ENCODE peak calls at places on chromosome 9, in seven cellular contexts. U is GM13977, M is fibroblast of villous mesenchyme, D is Calu3, E is right lobe of liver, Z is suprapubic skin, G is GM20000. T is an unnamed sample.

GRCh38 chr9:133406480-133407307 is 11.1 kb downstream of the REXO4 start:
- DNase-seq in M (peak), Z (no peak), D (peak), E (peak), U (peak), G (peak), T (peak)

GRCh38 chr9:131480258-131480657 is 22.5 kb upstream of the POMT1 start:
- DNase-seq in E (no peak), G (no peak), Z (no peak), D (no peak), U (no peak), M (no peak), T (no peak)

GRCh38 chr9:70255521-70255920 is 3.3 kb upstream of the SMC5 start:
- DNase-seq in M (no peak), E (no peak), Z (no peak), G (no peak), U (no peak), D (no peak), T (no peak)

GRCh38 chr9:70883056-70883455 is 238.4 kb downstream of the TRPM3 start:
- DNase-seq in Z (no peak), E (no peak), U (no peak), M (no peak), D (no peak), G (no peak), T (no peak)

GRCh38 chr9:75197521-75197920 is 109.2 kb downstream of the OSTF1 start:
- DNase-seq in E (no peak), M (no peak), U (no peak), G (no peak), D (no peak), Z (no peak), T (no peak)

GRCh38 chr9:68808481-68808880 is 103.4 kb downstream of the PIP5K1B start:
- DNase-seq in E (no peak), Z (no peak), D (no peak), U (no peak), M (no peak), G (no peak), T (no peak)

GRCh38 chr9:112844771-112845542 is 45.7 kb downstream of the SLC46A2 start:
- DNase-seq in G (peak), U (peak), Z (peak), D (peak), M (peak), E (peak), T (peak)

GRCh38 chr9:18606281-18606680 is 132.3 kb downstream of the ADAMTSL1 start:
- DNase-seq in M (no peak), G (no peak), U (no peak), E (no peak), D (no peak), Z (no peak), T (no peak)

GRCh38 chr9:74804018-74804385 is 83.7 kb downstream of the TRPM6 start:
- DNase-seq in E (no peak), Z (no peak), M (no peak), U (no peak), D (no peak), G (no peak), T (no peak)

GRCh38 chr9:116468369-116468768 is 218.7 kb upstream of the TRIM32 start:
- DNase-seq in U (no peak), M (no peak), Z (no peak), D (no peak), G (no peak), E (no peak), T (no peak)

GRCh38 chr9:111983484-111983908 is 86.9 kb downstream of the UGCG start:
- DNase-seq in M (no peak), E (no peak), G (peak), Z (no peak), U (peak), D (no peak), T (peak)

GRCh38 chr9:6566409-6567139 is 79.0 kb downstream of the GLDC start:
- DNase-seq in Z (no peak), D (peak), U (no peak), E (no peak), M (peak), G (no peak), T (no peak)

GRCh38 chr9:93192721-93193372 is 8.9 kb downstream of the WNK2 start:
- DNase-seq in M (no peak), U (no peak), G (no peak), Z (no peak), E (no peak), D (no peak), T (no peak)

GRCh38 chr9:7489018-7489417 is 310.6 kb downstream of the DMAC1 start:
- DNase-seq in G (no peak), Z (no peak), E (peak), M (no peak), U (no peak), D (no peak), T (no peak)

GRCh38 chr9:89993678-89994630 is 389.1 kb downstream of the GADD45G start:
- DNase-seq in D (no peak), Z (no peak), E (peak), M (peak), U (no peak), G (no peak), T (no peak)

GRCh38 chr9:131228988-131229387 is 47.3 kb downstream of the FAM78A start:
- DNase-seq in E (no peak), M (peak), Z (no peak), D (no peak), U (no peak), G (no peak), T (no peak)

GRCh38 chr9:79974806-79975422 is 403.1 kb downstream of the TLE4 start:
- DNase-seq in Z (no peak), E (no peak), G (no peak), M (no peak), D (no peak), U (no peak), T (no peak)

GRCh38 chr9:7656648-7657047 is 142.9 kb downstream of the DMAC1 start:
- DNase-seq in M (no peak), U (no peak), Z (no peak), E (no peak), D (peak), G (no peak), T (no peak)

GRCh38 chr9:93107151-93107824 is 11.3 kb downstream of the CARD19 start:
- DNase-seq in D (no peak), Z (peak), U (no peak), E (no peak), M (no peak), G (no peak), T (no peak)

GRCh38 chr9:123081824-123082223 is 48.4 kb downstream of the GPR21 start:
- DNase-seq in M (peak), Z (no peak), E (no peak), U (no peak), D (peak), G (peak), T (no peak)

GRCh38 chr9:73838871-73839270 is 658.3 kb upstream of the RORB start:
- DNase-seq in M (no peak), Z (no peak), U (no peak), G (no peak), D (no peak), E (no peak), T (no peak)

GRCh38 chr9:129416831-129417604 is 203.9 kb downstream of the C9orf50 start:
- DNase-seq in G (no peak), E (no peak), D (no peak), Z (no peak), M (peak), U (no peak), T (no peak)

DNA sequence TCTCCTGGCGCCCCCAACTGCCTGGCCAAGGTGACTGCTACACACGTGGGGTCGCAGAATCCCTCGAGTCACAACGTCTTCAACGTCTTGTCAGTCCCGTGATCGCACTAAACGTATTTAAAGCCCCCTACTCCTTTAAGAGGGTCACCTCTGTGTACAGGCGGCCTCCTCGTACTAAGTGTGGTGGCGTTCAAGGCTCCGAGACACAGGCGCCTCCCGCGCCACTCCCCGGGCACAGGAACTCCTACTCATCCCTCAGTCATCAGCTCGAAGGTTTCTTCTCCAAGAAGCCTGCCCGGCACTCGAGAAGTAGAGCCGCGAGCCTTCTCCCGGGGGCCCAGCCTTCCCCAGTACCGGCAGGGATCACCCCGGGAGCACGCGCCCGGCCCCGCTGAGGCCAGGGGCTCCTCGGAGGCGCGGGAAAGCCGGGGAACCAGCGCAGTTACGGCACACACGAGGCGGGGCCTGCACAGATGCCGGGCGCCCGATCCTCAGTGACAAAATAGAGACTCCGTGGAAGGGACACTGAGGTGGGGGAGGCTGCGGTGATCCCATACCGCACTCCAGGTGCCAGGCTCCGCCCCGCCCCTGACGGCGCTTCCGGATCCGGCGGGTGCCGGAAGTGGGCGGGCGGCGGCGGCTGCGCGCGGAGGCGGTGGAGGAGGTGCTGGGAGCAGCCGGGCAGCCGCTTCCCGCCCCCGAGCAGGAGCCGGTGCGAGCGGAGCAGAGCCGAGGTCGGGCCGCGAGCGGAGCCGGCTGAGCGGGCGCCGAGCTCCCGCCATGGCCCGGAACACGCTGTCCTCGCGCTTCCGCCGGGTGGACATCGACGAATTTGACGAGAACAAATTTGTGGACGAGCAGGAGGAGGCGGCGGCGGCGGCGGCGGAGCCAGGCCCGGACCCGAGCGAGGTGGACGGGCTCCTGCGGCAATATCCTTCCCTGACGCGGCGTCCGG is 6.9 kb downstream of the ARPC5L start:
- DNase-seq in D (peak), U (peak), M (peak), E (peak), G (peak), Z (peak), T (peak)
- TF ChIP-seq CTCF in D (no peak), U (peak), M (no peak), E (no peak), G (peak), Z (no peak), T (no peak)

DNA sequence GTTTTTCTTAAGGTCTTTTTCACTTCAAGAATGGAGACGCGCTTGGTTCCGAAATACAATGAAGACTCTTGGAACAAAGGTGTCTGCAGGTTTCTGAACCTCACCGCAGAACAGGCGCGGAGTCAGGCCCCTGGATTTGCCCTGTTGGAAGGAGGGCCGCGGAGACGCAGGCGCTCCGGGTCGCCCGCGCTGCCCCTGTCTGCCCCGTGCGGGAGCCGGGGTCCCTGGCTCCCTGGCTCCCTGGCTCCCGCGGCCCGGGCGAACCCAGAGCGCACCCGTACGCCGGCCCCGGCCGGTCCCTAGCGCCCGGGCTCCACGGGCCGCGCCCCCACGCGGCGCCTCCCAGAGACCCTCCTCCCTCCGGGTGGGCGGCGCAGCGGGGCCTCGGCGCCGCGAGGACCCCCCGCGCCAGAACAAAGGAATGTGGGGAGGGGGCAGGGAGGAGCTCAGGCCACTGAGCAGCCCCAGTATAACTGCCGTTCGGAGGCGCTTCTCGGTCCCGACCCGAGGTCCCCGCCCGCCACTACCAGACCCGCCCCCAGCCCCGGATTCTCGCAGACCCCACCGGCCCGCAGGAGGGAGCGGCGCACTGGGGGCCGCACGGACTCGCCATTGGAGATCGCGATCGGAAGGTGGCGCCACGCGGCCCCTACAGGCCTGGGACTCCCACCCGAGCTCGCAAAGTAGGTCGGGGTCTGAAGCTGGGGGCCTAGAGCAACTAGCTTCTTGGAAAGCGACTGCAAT is 2.4 kb downstream of the NFIL3 start:
- DNase-seq in D (peak), G (peak), Z (no peak), U (peak), M (peak), E (peak), T (no peak)
- TF ChIP-seq CTCF in D (no peak), G (peak), Z (no peak), U (peak), M (peak), E (no peak), T (no peak)

GRCh38 chr9:136370687-136371530 is 2.6 kb downstream of the CARD9 start:
- DNase-seq in Z (no peak), G (no peak), E (no peak), D (no peak), U (no peak), M (no peak), T (no peak)

GRCh38 chr9:136373300-136374182 is at the start of gene CARD9:
- DNase-seq in E (peak), U (peak), G (peak), Z (no peak), M (peak), D (no peak), T (no peak)

GRCh38 chr9:136374183-136374575 is 710 bp upstream of the CARD9 start:
- DNase-seq in Z (no peak), G (no peak), M (no peak), E (no peak), D (no peak), U (no peak), T (no peak)

GRCh38 chr9:136372006-136372405 is 1.5 kb downstream of the CARD9 start:
- DNase-seq in M (no peak), G (no peak), Z (no peak), E (no peak), U (no peak), D (no peak), T (no peak)

GRCh38 chr9:136372561-136373299 is 739 bp downstream of the CARD9 start:
- DNase-seq in D (peak), Z (no peak), M (peak), U (no peak), E (peak), G (peak), T (no peak)
- TF ChIP-seq CTCF in D (no peak), Z (no peak), M (peak), U (peak), E (no peak), G (no peak), T (no peak)

GRCh38 chr9:110114888-110115259 is 93.1 kb downstream of the C9orf152 start:
- DNase-seq in E (no peak), Z (no peak), D (no peak), M (peak), U (no peak), G (no peak), T (no peak)
- TF ChIP-seq CTCF in E (no peak), Z (no peak), D (no peak), M (peak), U (no peak), G (no peak), T (no peak)

GRCh38 chr9:88773119-88773518 is 218.1 kb upstream of the S1PR3 start:
- DNase-seq in U (no peak), G (no peak), D (no peak), E (no peak), M (no peak), Z (no peak), T (no peak)

GRCh38 chr9:88772602-88773001 is 218.7 kb upstream of the S1PR3 start:
- DNase-seq in G (no peak), Z (no peak), M (no peak), U (no peak), D (no peak), E (no peak), T (no peak)

GRCh38 chr9:88775037-88775471 is 216.2 kb upstream of the S1PR3 start:
- DNase-seq in Z (no peak), E (no peak), M (peak), D (no peak), G (no peak), U (no peak), T (no peak)

GRCh38 chr9:88775559-88775958 is 215.7 kb upstream of the S1PR3 start:
- DNase-seq in E (no peak), M (no peak), D (no peak), U (no peak), Z (no peak), G (no peak), T (no peak)

GRCh38 chr9:88773627-88774244 is 217.5 kb upstream of the S1PR3 start:
- DNase-seq in U (no peak), Z (no peak), E (no peak), D (no peak), G (no peak), M (peak), T (no peak)
- TF ChIP-seq CTCF in U (no peak), Z (no peak), E (no peak), D (no peak), G (no peak), M (peak), T (no peak)

GRCh38 chr9:110479481-110479880 is 100.1 kb downstream of the SVEP1 start:
- DNase-seq in E (no peak), D (no peak), M (no peak), Z (no peak), G (no peak), U (no peak), T (no peak)
- TF ChIP-seq CTCF in E (no peak), D (no peak), M (no peak), Z (no peak), G (no peak), U (no peak), T (no peak)

DNA sequence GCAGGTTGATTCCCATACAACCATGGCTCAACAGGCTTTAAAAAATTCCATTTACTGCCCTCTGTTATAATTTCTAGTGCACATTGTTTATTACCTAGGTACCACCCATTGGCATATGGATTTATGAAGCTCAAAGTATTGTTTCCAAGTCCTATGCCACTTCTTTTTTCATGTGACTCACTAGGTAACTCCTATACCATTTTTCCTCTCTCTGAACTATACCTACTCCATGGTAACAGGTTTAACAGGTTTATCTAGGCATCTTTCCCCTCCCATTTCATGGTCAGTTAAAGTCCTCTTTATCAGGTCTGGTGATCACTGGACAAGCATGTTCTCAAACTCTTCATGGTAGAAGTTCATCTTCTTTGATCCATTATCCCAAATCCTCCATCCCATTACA is 49.6 kb upstream of the ABCA1 start:
- DNase-seq in M (no peak), U (no peak), E (no peak), D (no peak), G (no peak), Z (no peak), T (no peak)
- TF ChIP-seq CTCF in M (no peak), U (no peak), E (no peak), D (no peak), G (no peak), Z (no peak), T (no peak)

T was measured in activated B cell treated with CpG ODN at 0.5 μM for 24 hours.